ENCODE peak calls at places on chromosomes 4 and X, in five cellular contexts. X is SJSA1, H is SK-MEL-5, J is ascending aorta, B is HFFc6. T is an unnamed sample.

GRCh38 chrX:130108647-130109428 is 1.5 kb downstream of the ELF4 start:
- DNase-seq in X (peak), H (peak), J (no peak), B (peak), T (peak)

GRCh38 chr4:94181815-94182214 is 25.9 kb upstream of the SMARCAD1 start:
- DNase-seq in X (no peak), H (no peak), J (no peak), B (no peak), T (no peak)

GRCh38 chrX:134741801-134742200 is 83.5 kb upstream of the PLAC1 start:
- DNase-seq in X (no peak), H (no peak), J (no peak), B (no peak), T (no peak)

GRCh38 chr4:185472063-185472542 is 570 bp upstream of the CCDC110 start:
- DNase-seq in X (no peak), H (no peak), J (no peak), B (no peak), T (no peak)

GRCh38 chr4:69617083-69617694 is 22.3 kb downstream of the UGT2A2 start:
- DNase-seq in X (no peak), H (peak), J (no peak), B (peak), T (no peak)

GRCh38 chr4:80094191-80094590 is 21.2 kb upstream of the ANTXR2 start:
- DNase-seq in X (no peak), H (no peak), J (no peak), B (no peak), T (no peak)

GRCh38 chr4:6206771-6207290 is 6.5 kb upstream of the JAKMIP1 start:
- DNase-seq in X (no peak), H (no peak), J (no peak), B (no peak), T (no peak)

GRCh38 chrX:155662297-155662696 is 49.5 kb upstream of the TMLHE start:
- DNase-seq in X (no peak), H (peak), J (no peak), B (no peak), T (no peak)

GRCh38 chrX:1519022-1519497 is 17.9 kb downstream of the P2RY8 start:
- DNase-seq in X (no peak), H (no peak), J (no peak), B (no peak), T (no peak)

GRCh38 chr4:174521800-174522182 is 497 bp downstream of the HPGD start:
- DNase-seq in X (no peak), H (peak), J (no peak), B (no peak), T (peak)

GRCh38 chr4:10670346-10670745 is 14.2 kb downstream of the CLNK start:
- DNase-seq in X (no peak), H (no peak), J (no peak), B (no peak), T (no peak)

GRCh38 chrX:67342138-67342537 is 201.7 kb upstream of the AR start:
- DNase-seq in X (no peak), H (no peak), J (no peak), B (no peak), T (no peak)

GRCh38 chr4:87005369-87005689 is 70.5 kb downstream of the AFF1 start:
- DNase-seq in X (no peak), H (peak), J (no peak), B (no peak), T (no peak)

GRCh38 chr4:129446074-129446473 is 350.1 kb downstream of the C4orf33 start:
- DNase-seq in X (no peak), H (no peak), J (no peak), B (no peak), T (peak)

GRCh38 chrX:64196606-64197005 is 8.9 kb downstream of the AMER1 start:
- DNase-seq in X (no peak), H (no peak), J (no peak), B (no peak), T (no peak)

GRCh38 chrX:15269618-15270521 is at the start of gene ASB9:
- DNase-seq in X (peak), H (peak), J (no peak), B (peak), T (peak)

GRCh38 chr4:2042207-2042946 is 16.8 kb upstream of the NAT8L start:
- DNase-seq in X (no peak), H (no peak), J (no peak), B (no peak), T (peak)

GRCh38 chr4:1400861-1401408 is 5.3 kb downstream of the NKX1-1 start:
- DNase-seq in X (no peak), H (no peak), J (no peak), B (no peak), T (peak)

GRCh38 chr4:1403177-1403583 is 3.1 kb downstream of the NKX1-1 start:
- DNase-seq in X (peak), H (no peak), J (no peak), B (no peak), T (peak)

GRCh38 chr4:38162240-38162784 is 202.1 kb downstream of the PTTG2 start:
- DNase-seq in X (peak), H (no peak), J (no peak), B (peak), T (no peak)

GRCh38 chr4:185520119-185520518 is 15.2 kb downstream of the PDLIM3 start:
- DNase-seq in X (no peak), H (no peak), J (no peak), B (no peak), T (no peak)

GRCh38 chr4:152515678-152516077 is 20.2 kb downstream of the FBXW7 start:
- DNase-seq in X (peak), H (no peak), J (no peak), B (peak), T (no peak)

GRCh38 chr4:26858947-26859401 is 1.7 kb upstream of the STIM2 start:
- DNase-seq in X (no peak), H (no peak), J (no peak), B (no peak), T (no peak)

GRCh38 chrX:57178605-57179004 is 41.4 kb upstream of the SPIN2A start:
- DNase-seq in X (no peak), H (no peak), J (no peak), B (no peak), T (no peak)

GRCh38 chrX:95675794-95676193 is 1008.8 kb upstream of the DIAPH2 start:
- DNase-seq in X (no peak), H (no peak), J (no peak), B (no peak), T (no peak)

GRCh38 chr4:172979332-172979731 is 189.3 kb upstream of the GALNT7 start:
- DNase-seq in X (no peak), H (no peak), J (no peak), B (no peak), T (no peak)

GRCh38 chrX:2497961-2498780 is 2.6 kb downstream of the DHRSX start:
- DNase-seq in X (no peak), H (peak), J (no peak), B (no peak), T (no peak)

GRCh38 chr4:184968784-184969201 is 49.5 kb upstream of the HELT start:
- DNase-seq in X (no peak), H (no peak), J (no peak), B (no peak), T (peak)

GRCh38 chr4:150310159-150310895 is 232.1 kb downstream of the DCLK2 start:
- DNase-seq in X (no peak), H (no peak), J (no peak), B (peak), T (no peak)

GRCh38 chrX:81259008-81259713 is 57.3 kb downstream of the SH3BGRL start:
- DNase-seq in X (no peak), H (no peak), J (no peak), B (peak), T (no peak)

GRCh38 chr4:54657194-54657555 is 582 bp upstream of the KIT start:
- DNase-seq in X (no peak), H (no peak), J (no peak), B (no peak), T (no peak)

GRCh38 chrX:43559643-43560042 is 96.5 kb upstream of the MAOA start:
- DNase-seq in X (peak), H (peak), J (no peak), B (no peak), T (no peak)

GRCh38 chrX:45783002-45783401 is 582.3 kb upstream of the DIPK2B start:
- DNase-seq in X (no peak), H (no peak), J (no peak), B (no peak), T (no peak)

GRCh38 chrX:1403228-1403627 is 11.3 kb upstream of the SLC25A6 start:
- DNase-seq in X (no peak), H (no peak), J (no peak), B (no peak), T (peak)

GRCh38 chrX:15107367-15107988 is 162.4 kb downstream of the ASB9 start:
- DNase-seq in X (no peak), H (peak), J (no peak), B (no peak), T (no peak)

GRCh38 chrX:41035582-41035981 is 49.7 kb upstream of the USP9X start:
- DNase-seq in X (no peak), H (no peak), J (no peak), B (no peak), T (no peak)

GRCh38 chr4:81635128-81635527 is 163.4 kb upstream of the RASGEF1B start:
- DNase-seq in X (no peak), H (no peak), J (no peak), B (no peak), T (no peak)

T was measured in lower lobe of right lung.